ENCODE peak calls at places on chromosomes 4 and X, in six cellular contexts. One of them, this sample, is unnamed.

GRCh38 chr4:130214268-130214667 is 1118.3 kb downstream of the C4orf33 start:
- DNase-seq in naive thymus-derived CD8-positive, alpha-beta T cell: no peak
- DNase-seq in GM13977: no peak
- DNase-seq in HCEC 1CT: no peak
- DNase-seq in SW480: no peak
- DNase-seq in activated CD4-positive, alpha-beta T cell treated with anti-CD3 and anti-CD28 coated beads, Interleukin-2, amount 50 U/mL, for 1 hour: no peak
- DNase-seq in this sample: no peak

GRCh38 chr4:121783210-121783609 is 17.9 kb upstream of the EXOSC9 start:
- DNase-seq in naive thymus-derived CD8-positive, alpha-beta T cell: no peak
- DNase-seq in HCEC 1CT: no peak
- DNase-seq in GM13977: no peak
- DNase-seq in SW480: no peak
- DNase-seq in activated CD4-positive, alpha-beta T cell treated with anti-CD3 and anti-CD28 coated beads, Interleukin-2, amount 50 U/mL, for 1 hour: no peak
- DNase-seq in this sample: no peak

GRCh38 chrX:20029728-20030127 is 38.9 kb upstream of the BCLAF3 start:
- DNase-seq in activated CD4-positive, alpha-beta T cell treated with anti-CD3 and anti-CD28 coated beads, Interleukin-2, amount 50 U/mL, for 1 hour: no peak
- DNase-seq in GM13977: no peak
- DNase-seq in naive thymus-derived CD8-positive, alpha-beta T cell: no peak
- DNase-seq in SW480: peak; percentile 78
- DNase-seq in HCEC 1CT: no peak
- DNase-seq in this sample: no peak

GRCh38 chrX:153734871-153735270 is 10.2 kb downstream of the ABCD1 start:
- DNase-seq in naive thymus-derived CD8-positive, alpha-beta T cell: no peak
- DNase-seq in HCEC 1CT: no peak
- DNase-seq in activated CD4-positive, alpha-beta T cell treated with anti-CD3 and anti-CD28 coated beads, Interleukin-2, amount 50 U/mL, for 1 hour: no peak
- DNase-seq in GM13977: peak; percentile 4
- DNase-seq in SW480: no peak
- DNase-seq in this sample: no peak

GRCh38 chr4:140103676-140104075 is 50.3 kb downstream of the MAML3 start:
- DNase-seq in naive thymus-derived CD8-positive, alpha-beta T cell: no peak
- DNase-seq in GM13977: peak; percentile 26
- DNase-seq in HCEC 1CT: peak; percentile 38
- DNase-seq in SW480: peak; percentile 16
- DNase-seq in activated CD4-positive, alpha-beta T cell treated with anti-CD3 and anti-CD28 coated beads, Interleukin-2, amount 50 U/mL, for 1 hour: peak; percentile 17
- DNase-seq in this sample: peak; percentile 62

GRCh38 chrX:153793291-153793690 is 884 bp downstream of the IDH3G start:
- DNase-seq in SW480: no peak
- DNase-seq in GM13977: no peak
- DNase-seq in activated CD4-positive, alpha-beta T cell treated with anti-CD3 and anti-CD28 coated beads, Interleukin-2, amount 50 U/mL, for 1 hour: no peak
- DNase-seq in naive thymus-derived CD8-positive, alpha-beta T cell: no peak
- DNase-seq in HCEC 1CT: peak; percentile 3
- DNase-seq in this sample: no peak

GRCh38 chrX:119236599-119237525 is 777 bp downstream of the PGRMC1 start:
- DNase-seq in HCEC 1CT: peak; percentile 55
- DNase-seq in activated CD4-positive, alpha-beta T cell treated with anti-CD3 and anti-CD28 coated beads, Interleukin-2, amount 50 U/mL, for 1 hour: peak; percentile 13
- DNase-seq in naive thymus-derived CD8-positive, alpha-beta T cell: peak; percentile 2
- DNase-seq in SW480: peak; percentile 63
- DNase-seq in GM13977: no peak
- DNase-seq in this sample: peak; percentile 74

GRCh38 chr4:54843106-54843505 is 185.3 kb downstream of the KIT start:
- DNase-seq in naive thymus-derived CD8-positive, alpha-beta T cell: no peak
- DNase-seq in HCEC 1CT: no peak
- DNase-seq in activated CD4-positive, alpha-beta T cell treated with anti-CD3 and anti-CD28 coated beads, Interleukin-2, amount 50 U/mL, for 1 hour: no peak
- DNase-seq in GM13977: no peak
- DNase-seq in SW480: no peak
- DNase-seq in this sample: no peak

GRCh38 chrX:23799469-23800065 is 16.6 kb downstream of the SAT1 start:
- DNase-seq in activated CD4-positive, alpha-beta T cell treated with anti-CD3 and anti-CD28 coated beads, Interleukin-2, amount 50 U/mL, for 1 hour: no peak
- DNase-seq in SW480: no peak
- DNase-seq in HCEC 1CT: no peak
- DNase-seq in GM13977: no peak
- DNase-seq in naive thymus-derived CD8-positive, alpha-beta T cell: no peak
- DNase-seq in this sample: peak; percentile 60

GRCh38 chr4:73613130-73613529 is 7.1 kb downstream of the RASSF6 start:
- DNase-seq in HCEC 1CT: no peak
- DNase-seq in activated CD4-positive, alpha-beta T cell treated with anti-CD3 and anti-CD28 coated beads, Interleukin-2, amount 50 U/mL, for 1 hour: no peak
- DNase-seq in SW480: peak; percentile 52
- DNase-seq in GM13977: no peak
- DNase-seq in naive thymus-derived CD8-positive, alpha-beta T cell: no peak
- DNase-seq in this sample: no peak

GRCh38 chr4:140085062-140085622 is 68.8 kb downstream of the MAML3 start:
- DNase-seq in SW480: peak; percentile 69
- DNase-seq in HCEC 1CT: no peak
- DNase-seq in naive thymus-derived CD8-positive, alpha-beta T cell: no peak
- DNase-seq in activated CD4-positive, alpha-beta T cell treated with anti-CD3 and anti-CD28 coated beads, Interleukin-2, amount 50 U/mL, for 1 hour: no peak
- DNase-seq in GM13977: no peak
- DNase-seq in this sample: peak; percentile 56

GRCh38 chr4:26267087-26267486 is 53.7 kb upstream of the RBPJ start:
- DNase-seq in naive thymus-derived CD8-positive, alpha-beta T cell: no peak
- DNase-seq in SW480: no peak
- DNase-seq in activated CD4-positive, alpha-beta T cell treated with anti-CD3 and anti-CD28 coated beads, Interleukin-2, amount 50 U/mL, for 1 hour: no peak
- DNase-seq in GM13977: no peak
- DNase-seq in HCEC 1CT: no peak
- DNase-seq in this sample: peak; percentile 53

GRCh38 chr4:122827899-122828601 is 1.4 kb downstream of the FGF2 start:
- DNase-seq in HCEC 1CT: peak; percentile 50
- DNase-seq in activated CD4-positive, alpha-beta T cell treated with anti-CD3 and anti-CD28 coated beads, Interleukin-2, amount 50 U/mL, for 1 hour: peak; percentile 13
- DNase-seq in SW480: no peak
- DNase-seq in naive thymus-derived CD8-positive, alpha-beta T cell: no peak
- DNase-seq in GM13977: peak; percentile 89
- DNase-seq in this sample: peak; percentile 77

GRCh38 chr4:187908079-187908501 is 87.5 kb upstream of the ZFP42 start:
- DNase-seq in naive thymus-derived CD8-positive, alpha-beta T cell: no peak
- DNase-seq in HCEC 1CT: peak; percentile 86
- DNase-seq in GM13977: no peak
- DNase-seq in activated CD4-positive, alpha-beta T cell treated with anti-CD3 and anti-CD28 coated beads, Interleukin-2, amount 50 U/mL, for 1 hour: no peak
- DNase-seq in SW480: no peak
- DNase-seq in this sample: peak; percentile 95

GRCh38 chrX:110938977-110939732 is 143.5 kb upstream of the CHRDL1 start:
- DNase-seq in GM13977: no peak
- DNase-seq in HCEC 1CT: no peak
- DNase-seq in activated CD4-positive, alpha-beta T cell treated with anti-CD3 and anti-CD28 coated beads, Interleukin-2, amount 50 U/mL, for 1 hour: no peak
- DNase-seq in SW480: no peak
- DNase-seq in naive thymus-derived CD8-positive, alpha-beta T cell: no peak
- DNase-seq in this sample: no peak

GRCh38 chrX:15619053-15619772 is 18.5 kb upstream of the ACE2 start:
- DNase-seq in GM13977: no peak
- DNase-seq in activated CD4-positive, alpha-beta T cell treated with anti-CD3 and anti-CD28 coated beads, Interleukin-2, amount 50 U/mL, for 1 hour: no peak
- DNase-seq in naive thymus-derived CD8-positive, alpha-beta T cell: no peak
- DNase-seq in HCEC 1CT: no peak
- DNase-seq in SW480: peak; percentile 68
- DNase-seq in this sample: peak; percentile 2

GRCh38 chr4:138562544-138562961 is 320.4 kb upstream of the SLC7A11 start:
- DNase-seq in activated CD4-positive, alpha-beta T cell treated with anti-CD3 and anti-CD28 coated beads, Interleukin-2, amount 50 U/mL, for 1 hour: no peak
- DNase-seq in GM13977: peak; percentile 49
- DNase-seq in SW480: no peak
- DNase-seq in HCEC 1CT: no peak
- DNase-seq in naive thymus-derived CD8-positive, alpha-beta T cell: no peak
- DNase-seq in this sample: peak; percentile 87

GRCh38 chr4:14783011-14783877 is 219.0 kb upstream of the CPEB2 start:
- DNase-seq in GM13977: peak; percentile 17
- DNase-seq in activated CD4-positive, alpha-beta T cell treated with anti-CD3 and anti-CD28 coated beads, Interleukin-2, amount 50 U/mL, for 1 hour: no peak
- DNase-seq in SW480: peak; percentile 39
- DNase-seq in naive thymus-derived CD8-positive, alpha-beta T cell: no peak
- DNase-seq in HCEC 1CT: peak; percentile 76
- DNase-seq in this sample: peak; percentile 40

GRCh38 chr4:112939901-112940300 is 109.6 kb upstream of the ANK2 start:
- DNase-seq in GM13977: no peak
- DNase-seq in SW480: no peak
- DNase-seq in activated CD4-positive, alpha-beta T cell treated with anti-CD3 and anti-CD28 coated beads, Interleukin-2, amount 50 U/mL, for 1 hour: no peak
- DNase-seq in naive thymus-derived CD8-positive, alpha-beta T cell: no peak
- DNase-seq in HCEC 1CT: no peak
- DNase-seq in this sample: no peak

GRCh38 chr4:105641876-105642275 is 66.6 kb downstream of the INTS12 start:
- DNase-seq in SW480: no peak
- DNase-seq in HCEC 1CT: no peak
- DNase-seq in naive thymus-derived CD8-positive, alpha-beta T cell: no peak
- DNase-seq in activated CD4-positive, alpha-beta T cell treated with anti-CD3 and anti-CD28 coated beads, Interleukin-2, amount 50 U/mL, for 1 hour: no peak
- DNase-seq in GM13977: no peak
- DNase-seq in this sample: no peak

GRCh38 chr4:40916880-40917279 is 167.1 kb downstream of the NSUN7 start:
- DNase-seq in activated CD4-positive, alpha-beta T cell treated with anti-CD3 and anti-CD28 coated beads, Interleukin-2, amount 50 U/mL, for 1 hour: no peak
- DNase-seq in HCEC 1CT: no peak
- DNase-seq in SW480: no peak
- DNase-seq in GM13977: peak; percentile 61
- DNase-seq in naive thymus-derived CD8-positive, alpha-beta T cell: no peak
- DNase-seq in this sample: no peak

GRCh38 chrX:63686878-63687714 is 97.9 kb downstream of the ARHGEF9 start:
- DNase-seq in activated CD4-positive, alpha-beta T cell treated with anti-CD3 and anti-CD28 coated beads, Interleukin-2, amount 50 U/mL, for 1 hour: no peak
- DNase-seq in HCEC 1CT: peak; percentile 38
- DNase-seq in SW480: peak; percentile 46
- DNase-seq in GM13977: peak; percentile 21
- DNase-seq in naive thymus-derived CD8-positive, alpha-beta T cell: no peak
- DNase-seq in this sample: peak; percentile 45

GRCh38 chr4:162282711-162283110 is 118.9 kb upstream of the FSTL5 start:
- DNase-seq in SW480: no peak
- DNase-seq in GM13977: no peak
- DNase-seq in HCEC 1CT: no peak
- DNase-seq in naive thymus-derived CD8-positive, alpha-beta T cell: no peak
- DNase-seq in activated CD4-positive, alpha-beta T cell treated with anti-CD3 and anti-CD28 coated beads, Interleukin-2, amount 50 U/mL, for 1 hour: no peak
- DNase-seq in this sample: no peak

GRCh38 chrX:124239911-124240310 is 92.5 kb upstream of the TEX13D start:
- DNase-seq in HCEC 1CT: no peak
- DNase-seq in GM13977: peak; percentile 35
- DNase-seq in naive thymus-derived CD8-positive, alpha-beta T cell: no peak
- DNase-seq in activated CD4-positive, alpha-beta T cell treated with anti-CD3 and anti-CD28 coated beads, Interleukin-2, amount 50 U/mL, for 1 hour: no peak
- DNase-seq in SW480: no peak
- DNase-seq in this sample: no peak

GRCh38 chr4:157779084-157779483 is 393.7 kb downstream of the GASK1B start:
- DNase-seq in naive thymus-derived CD8-positive, alpha-beta T cell: no peak
- DNase-seq in activated CD4-positive, alpha-beta T cell treated with anti-CD3 and anti-CD28 coated beads, Interleukin-2, amount 50 U/mL, for 1 hour: no peak
- DNase-seq in HCEC 1CT: no peak
- DNase-seq in SW480: no peak
- DNase-seq in GM13977: no peak
- DNase-seq in this sample: no peak

GRCh38 chr4:54585321-54586000 is 72.3 kb upstream of the KIT start:
- DNase-seq in SW480: no peak
- DNase-seq in GM13977: no peak
- DNase-seq in naive thymus-derived CD8-positive, alpha-beta T cell: no peak
- DNase-seq in activated CD4-positive, alpha-beta T cell treated with anti-CD3 and anti-CD28 coated beads, Interleukin-2, amount 50 U/mL, for 1 hour: no peak
- DNase-seq in HCEC 1CT: peak; percentile 4
- DNase-seq in this sample: peak; percentile 62

GRCh38 chrX:95057341-95057740 is 1383.3 kb downstream of the FAM133A start:
- DNase-seq in activated CD4-positive, alpha-beta T cell treated with anti-CD3 and anti-CD28 coated beads, Interleukin-2, amount 50 U/mL, for 1 hour: no peak
- DNase-seq in naive thymus-derived CD8-positive, alpha-beta T cell: no peak
- DNase-seq in GM13977: no peak
- DNase-seq in SW480: no peak
- DNase-seq in HCEC 1CT: peak; percentile 27
- DNase-seq in this sample: peak; percentile 4

GRCh38 chr4:151015458-151016344 is 617 bp upstream of the LRBA start:
- DNase-seq in SW480: peak; percentile 88
- DNase-seq in HCEC 1CT: peak; percentile 44
- DNase-seq in naive thymus-derived CD8-positive, alpha-beta T cell: peak; percentile 77
- DNase-seq in activated CD4-positive, alpha-beta T cell treated with anti-CD3 and anti-CD28 coated beads, Interleukin-2, amount 50 U/mL, for 1 hour: peak; percentile 76
- DNase-seq in GM13977: peak; percentile 91
- DNase-seq in this sample: peak; percentile 54

GRCh38 chr4:80309301-80310004 is 26.1 kb upstream of the CFAP299 start:
- DNase-seq in GM13977: no peak
- DNase-seq in naive thymus-derived CD8-positive, alpha-beta T cell: no peak
- DNase-seq in activated CD4-positive, alpha-beta T cell treated with anti-CD3 and anti-CD28 coated beads, Interleukin-2, amount 50 U/mL, for 1 hour: no peak
- DNase-seq in HCEC 1CT: peak; percentile 88
- DNase-seq in SW480: no peak
- DNase-seq in this sample: peak; percentile 96

GRCh38 chr4:72169861-72170260 is 138.1 kb downstream of the NPFFR2 start:
- DNase-seq in naive thymus-derived CD8-positive, alpha-beta T cell: no peak
- DNase-seq in HCEC 1CT: no peak
- DNase-seq in activated CD4-positive, alpha-beta T cell treated with anti-CD3 and anti-CD28 coated beads, Interleukin-2, amount 50 U/mL, for 1 hour: no peak
- DNase-seq in SW480: no peak
- DNase-seq in GM13977: no peak
- DNase-seq in this sample: no peak

GRCh38 chrX:131366387-131366786 is 77.3 kb upstream of the IGSF1 start:
- DNase-seq in GM13977: no peak
- DNase-seq in naive thymus-derived CD8-positive, alpha-beta T cell: no peak
- DNase-seq in HCEC 1CT: no peak
- DNase-seq in activated CD4-positive, alpha-beta T cell treated with anti-CD3 and anti-CD28 coated beads, Interleukin-2, amount 50 U/mL, for 1 hour: no peak
- DNase-seq in SW480: peak; percentile 5
- DNase-seq in this sample: no peak

GRCh38 chrX:115013705-115014104 is 3.7 kb downstream of the IL13RA2 start:
- DNase-seq in HCEC 1CT: peak; percentile 79
- DNase-seq in GM13977: no peak
- DNase-seq in SW480: no peak
- DNase-seq in naive thymus-derived CD8-positive, alpha-beta T cell: no peak
- DNase-seq in activated CD4-positive, alpha-beta T cell treated with anti-CD3 and anti-CD28 coated beads, Interleukin-2, amount 50 U/mL, for 1 hour: no peak
- DNase-seq in this sample: peak; percentile 57

GRCh38 chr4:23952258-23952657 is 62.4 kb upstream of the PPARGC1A start:
- DNase-seq in GM13977: no peak
- DNase-seq in activated CD4-positive, alpha-beta T cell treated with anti-CD3 and anti-CD28 coated beads, Interleukin-2, amount 50 U/mL, for 1 hour: no peak
- DNase-seq in naive thymus-derived CD8-positive, alpha-beta T cell: no peak
- DNase-seq in HCEC 1CT: no peak
- DNase-seq in SW480: no peak
- DNase-seq in this sample: no peak

GRCh38 chr4:1708581-1708980 is 3.5 kb downstream of the SLBP start:
- DNase-seq in HCEC 1CT: no peak
- DNase-seq in SW480: no peak
- DNase-seq in activated CD4-positive, alpha-beta T cell treated with anti-CD3 and anti-CD28 coated beads, Interleukin-2, amount 50 U/mL, for 1 hour: no peak
- DNase-seq in naive thymus-derived CD8-positive, alpha-beta T cell: no peak
- DNase-seq in GM13977: no peak
- DNase-seq in this sample: no peak

GRCh38 chrX:140762061-140762460 is 52.5 kb downstream of the LINC00632 start:
- DNase-seq in SW480: peak; percentile 42
- DNase-seq in HCEC 1CT: peak; percentile 47
- DNase-seq in activated CD4-positive, alpha-beta T cell treated with anti-CD3 and anti-CD28 coated beads, Interleukin-2, amount 50 U/mL, for 1 hour: peak; percentile 1
- DNase-seq in GM13977: peak; percentile 46
- DNase-seq in naive thymus-derived CD8-positive, alpha-beta T cell: no peak
- DNase-seq in this sample: peak; percentile 74

GRCh38 chrX:12973561-12974216 is 1.2 kb upstream of the TMSB4X start:
- DNase-seq in GM13977: no peak
- DNase-seq in HCEC 1CT: no peak
- DNase-seq in naive thymus-derived CD8-positive, alpha-beta T cell: no peak
- DNase-seq in SW480: no peak
- DNase-seq in activated CD4-positive, alpha-beta T cell treated with anti-CD3 and anti-CD28 coated beads, Interleukin-2, amount 50 U/mL, for 1 hour: peak; percentile 53
- DNase-seq in this sample: no peak

GRCh38 chr4:167216783-167217182 is 17.5 kb downstream of the SPOCK3 start:
- DNase-seq in GM13977: no peak
- DNase-seq in activated CD4-positive, alpha-beta T cell treated with anti-CD3 and anti-CD28 coated beads, Interleukin-2, amount 50 U/mL, for 1 hour: no peak
- DNase-seq in naive thymus-derived CD8-positive, alpha-beta T cell: no peak
- DNase-seq in HCEC 1CT: no peak
- DNase-seq in SW480: no peak
- DNase-seq in this sample: no peak

GRCh38 chr4:69823481-69824186 is 36.3 kb downstream of the SULT1E1 start:
- DNase-seq in naive thymus-derived CD8-positive, alpha-beta T cell: peak; percentile 20
- DNase-seq in SW480: peak; percentile 10
- DNase-seq in activated CD4-positive, alpha-beta T cell treated with anti-CD3 and anti-CD28 coated beads, Interleukin-2, amount 50 U/mL, for 1 hour: peak; percentile 47
- DNase-seq in GM13977: no peak
- DNase-seq in HCEC 1CT: no peak
- DNase-seq in this sample: peak; percentile 6

This sample was measured in IMR-90.